ENCODE peak calls at places on chromosomes 4 and X, in six cellular contexts. One of them, this sample, is unnamed.

GRCh38 chr4:83558693-83559092 is 22.8 kb downstream of the GPAT3 start:
- DNase-seq in fibroblast of lung: peak; percentile 39
- DNase-seq in GM23338: no peak
- DNase-seq in heart left ventricle: no peak
- DNase-seq in astrocyte of the spinal cord: peak; percentile 60
- DNase-seq in mucosa of descending colon: no peak
- DNase-seq in this sample: no peak

GRCh38 chrX:136725446-136726104 is 55.2 kb downstream of the ARHGEF6 start:
- DNase-seq in fibroblast of lung: peak; percentile 82
- DNase-seq in GM23338: no peak
- DNase-seq in heart left ventricle: no peak
- DNase-seq in astrocyte of the spinal cord: peak; percentile 67
- DNase-seq in mucosa of descending colon: no peak
- DNase-seq in this sample: no peak

GRCh38 chr4:84031401-84031800 is 467.7 kb downstream of the NKX6-1 start:
- DNase-seq in fibroblast of lung: no peak
- DNase-seq in GM23338: no peak
- DNase-seq in heart left ventricle: no peak
- DNase-seq in astrocyte of the spinal cord: no peak
- DNase-seq in mucosa of descending colon: no peak
- DNase-seq in this sample: no peak

GRCh38 chrX:100449696-100450606 is 39.9 kb upstream of the PCDH19 start:
- DNase-seq in fibroblast of lung: no peak
- DNase-seq in GM23338: no peak
- DNase-seq in heart left ventricle: peak; percentile 49
- DNase-seq in astrocyte of the spinal cord: no peak
- DNase-seq in mucosa of descending colon: peak; percentile 49
- DNase-seq in this sample: no peak

GRCh38 chrX:87583679-87584078 is 66.1 kb downstream of the KLHL4 start:
- DNase-seq in fibroblast of lung: peak; percentile 19
- DNase-seq in GM23338: peak; percentile 72
- DNase-seq in heart left ventricle: no peak
- DNase-seq in astrocyte of the spinal cord: no peak
- DNase-seq in mucosa of descending colon: no peak
- DNase-seq in this sample: no peak

GRCh38 chrX:18039023-18039422 is 177.9 kb upstream of the RAI2 start:
- DNase-seq in fibroblast of lung: no peak
- DNase-seq in GM23338: no peak
- DNase-seq in heart left ventricle: no peak
- DNase-seq in astrocyte of the spinal cord: no peak
- DNase-seq in mucosa of descending colon: no peak
- DNase-seq in this sample: no peak

GRCh38 chr4:26782168-26782829 is 78.3 kb upstream of the STIM2 start:
- DNase-seq in fibroblast of lung: no peak
- DNase-seq in GM23338: no peak
- DNase-seq in heart left ventricle: no peak
- DNase-seq in astrocyte of the spinal cord: no peak
- DNase-seq in mucosa of descending colon: no peak
- DNase-seq in this sample: no peak

GRCh38 chr4:54954656-54955388 is 170.6 kb downstream of the KDR start:
- DNase-seq in fibroblast of lung: no peak
- DNase-seq in GM23338: no peak
- DNase-seq in heart left ventricle: no peak
- DNase-seq in astrocyte of the spinal cord: no peak
- DNase-seq in mucosa of descending colon: no peak
- DNase-seq in this sample: no peak

GRCh38 chr4:33924239-33924638 is 2320.1 kb downstream of the ARAP2 start:
- DNase-seq in fibroblast of lung: peak; percentile 52
- DNase-seq in GM23338: peak; percentile 16
- DNase-seq in heart left ventricle: no peak
- DNase-seq in astrocyte of the spinal cord: peak; percentile 74
- DNase-seq in mucosa of descending colon: no peak
- DNase-seq in this sample: no peak

GRCh38 chr4:148632476-148632875 is 190.3 kb upstream of the NR3C2 start:
- DNase-seq in fibroblast of lung: no peak
- DNase-seq in GM23338: no peak
- DNase-seq in heart left ventricle: no peak
- DNase-seq in astrocyte of the spinal cord: no peak
- DNase-seq in mucosa of descending colon: no peak
- DNase-seq in this sample: no peak

GRCh38 chrX:134895785-134896184 is 95.0 kb upstream of the SMIM10 start:
- DNase-seq in fibroblast of lung: no peak
- DNase-seq in GM23338: no peak
- DNase-seq in heart left ventricle: no peak
- DNase-seq in astrocyte of the spinal cord: no peak
- DNase-seq in mucosa of descending colon: no peak
- DNase-seq in this sample: no peak

GRCh38 chr4:150126880-150127236 is 48.6 kb downstream of the DCLK2 start:
- DNase-seq in fibroblast of lung: peak; percentile 58
- DNase-seq in GM23338: no peak
- DNase-seq in heart left ventricle: no peak
- DNase-seq in astrocyte of the spinal cord: peak; percentile 76
- DNase-seq in mucosa of descending colon: no peak
- DNase-seq in this sample: no peak

GRCh38 chr4:10354225-10354624 is 103.0 kb downstream of the ZNF518B start:
- DNase-seq in fibroblast of lung: no peak
- DNase-seq in GM23338: no peak
- DNase-seq in heart left ventricle: no peak
- DNase-seq in astrocyte of the spinal cord: no peak
- DNase-seq in mucosa of descending colon: no peak
- DNase-seq in this sample: no peak

GRCh38 chr4:37693030-37693429 is 6.9 kb upstream of the RELL1 start:
- DNase-seq in fibroblast of lung: no peak
- DNase-seq in GM23338: no peak
- DNase-seq in heart left ventricle: no peak
- DNase-seq in astrocyte of the spinal cord: no peak
- DNase-seq in mucosa of descending colon: no peak
- DNase-seq in this sample: no peak

GRCh38 chr4:169268951-169269781 is 1.6 kb downstream of the SH3RF1 start:
- DNase-seq in fibroblast of lung: peak; percentile 67
- DNase-seq in GM23338: no peak
- DNase-seq in heart left ventricle: no peak
- DNase-seq in astrocyte of the spinal cord: peak; percentile 79
- DNase-seq in mucosa of descending colon: peak; percentile 47
- DNase-seq in this sample: no peak

GRCh38 chr4:182227611-182228010 is 15.6 kb upstream of the TENM3 start:
- DNase-seq in fibroblast of lung: no peak
- DNase-seq in GM23338: no peak
- DNase-seq in heart left ventricle: no peak
- DNase-seq in astrocyte of the spinal cord: no peak
- DNase-seq in mucosa of descending colon: no peak
- DNase-seq in this sample: no peak

GRCh38 chrX:13906103-13906502 is 89.2 kb upstream of the GPM6B start:
- DNase-seq in fibroblast of lung: peak; percentile 39
- DNase-seq in GM23338: no peak
- DNase-seq in heart left ventricle: no peak
- DNase-seq in astrocyte of the spinal cord: no peak
- DNase-seq in mucosa of descending colon: no peak
- DNase-seq in this sample: no peak

GRCh38 chr4:20992002-20992401 is 291.7 kb downstream of the PACRGL start:
- DNase-seq in fibroblast of lung: no peak
- DNase-seq in GM23338: no peak
- DNase-seq in heart left ventricle: no peak
- DNase-seq in astrocyte of the spinal cord: no peak
- DNase-seq in mucosa of descending colon: no peak
- DNase-seq in this sample: no peak

GRCh38 chr4:169955521-169955920 is 70.7 kb downstream of the MFAP3L start:
- DNase-seq in fibroblast of lung: no peak
- DNase-seq in GM23338: no peak
- DNase-seq in heart left ventricle: no peak
- DNase-seq in astrocyte of the spinal cord: no peak
- DNase-seq in mucosa of descending colon: no peak
- DNase-seq in this sample: no peak

GRCh38 chr4:179472164-179472563 is 2029.9 kb upstream of the AGA start:
- DNase-seq in fibroblast of lung: no peak
- DNase-seq in GM23338: no peak
- DNase-seq in heart left ventricle: no peak
- DNase-seq in astrocyte of the spinal cord: no peak
- DNase-seq in mucosa of descending colon: no peak
- DNase-seq in this sample: no peak

GRCh38 chr4:75924309-75924708 is 16.5 kb downstream of the NAAA start:
- DNase-seq in fibroblast of lung: no peak
- DNase-seq in GM23338: no peak
- DNase-seq in heart left ventricle: no peak
- DNase-seq in astrocyte of the spinal cord: no peak
- DNase-seq in mucosa of descending colon: no peak
- DNase-seq in this sample: no peak

GRCh38 chr4:161803171-161803570 is 360.6 kb downstream of the FSTL5 start:
- DNase-seq in fibroblast of lung: no peak
- DNase-seq in GM23338: no peak
- DNase-seq in heart left ventricle: no peak
- DNase-seq in astrocyte of the spinal cord: no peak
- DNase-seq in mucosa of descending colon: no peak
- DNase-seq in this sample: no peak

GRCh38 chr4:42953316-42953715 is 60.8 kb downstream of the GRXCR1 start:
- DNase-seq in fibroblast of lung: no peak
- DNase-seq in GM23338: no peak
- DNase-seq in heart left ventricle: no peak
- DNase-seq in astrocyte of the spinal cord: no peak
- DNase-seq in mucosa of descending colon: no peak
- DNase-seq in this sample: no peak

GRCh38 chrX:102604327-102604726 is 5.0 kb downstream of the ARMCX5 start:
- DNase-seq in fibroblast of lung: no peak
- DNase-seq in GM23338: no peak
- DNase-seq in heart left ventricle: no peak
- DNase-seq in astrocyte of the spinal cord: no peak
- DNase-seq in mucosa of descending colon: no peak
- DNase-seq in this sample: no peak

GRCh38 chrX:102599950-102600579 is 750 bp downstream of the ARMCX5 start:
- DNase-seq in fibroblast of lung: peak; percentile 54
- DNase-seq in GM23338: peak; percentile 0
- DNase-seq in heart left ventricle: no peak
- DNase-seq in astrocyte of the spinal cord: peak; percentile 39
- DNase-seq in mucosa of descending colon: no peak
- DNase-seq in this sample: no peak

GRCh38 chrX:102599084-102599949 is at the start of gene ARMCX5:
- DNase-seq in fibroblast of lung: peak; percentile 90
- DNase-seq in GM23338: peak; percentile 90
- DNase-seq in heart left ventricle: peak; percentile 78
- DNase-seq in astrocyte of the spinal cord: peak; percentile 89
- DNase-seq in mucosa of descending colon: peak; percentile 71
- DNase-seq in this sample: peak; percentile 31
- TF ChIP-seq CTCF in fibroblast of lung: no peak
- TF ChIP-seq CTCF in GM23338: no peak
- TF ChIP-seq CTCF in heart left ventricle: no peak
- TF ChIP-seq CTCF in astrocyte of the spinal cord: no peak
- TF ChIP-seq CTCF in mucosa of descending colon: no peak
- TF ChIP-seq CTCF in this sample: no peak

GRCh38 chr4:30720021-30720655 is at the start of gene PCDH7:
- DNase-seq in fibroblast of lung: peak; percentile 83
- DNase-seq in GM23338: peak; percentile 77
- DNase-seq in heart left ventricle: peak; percentile 47
- DNase-seq in astrocyte of the spinal cord: peak; percentile 72
- DNase-seq in mucosa of descending colon: peak; percentile 45
- DNase-seq in this sample: peak; percentile 57
- TF ChIP-seq CTCF in fibroblast of lung: no peak
- TF ChIP-seq CTCF in GM23338: no peak
- TF ChIP-seq CTCF in heart left ventricle: no peak
- TF ChIP-seq CTCF in astrocyte of the spinal cord: no peak
- TF ChIP-seq CTCF in mucosa of descending colon: no peak
- TF ChIP-seq CTCF in this sample: peak; percentile 13

GRCh38 chrX:56788229-56788628 is 59.2 kb downstream of the NBDY start:
- DNase-seq in fibroblast of lung: no peak
- DNase-seq in GM23338: no peak
- DNase-seq in heart left ventricle: no peak
- DNase-seq in astrocyte of the spinal cord: no peak
- DNase-seq in mucosa of descending colon: no peak
- DNase-seq in this sample: no peak
- TF ChIP-seq CTCF in fibroblast of lung: no peak
- TF ChIP-seq CTCF in GM23338: no peak
- TF ChIP-seq CTCF in heart left ventricle: no peak
- TF ChIP-seq CTCF in astrocyte of the spinal cord: no peak
- TF ChIP-seq CTCF in mucosa of descending colon: no peak
- TF ChIP-seq CTCF in this sample: no peak

DNA sequence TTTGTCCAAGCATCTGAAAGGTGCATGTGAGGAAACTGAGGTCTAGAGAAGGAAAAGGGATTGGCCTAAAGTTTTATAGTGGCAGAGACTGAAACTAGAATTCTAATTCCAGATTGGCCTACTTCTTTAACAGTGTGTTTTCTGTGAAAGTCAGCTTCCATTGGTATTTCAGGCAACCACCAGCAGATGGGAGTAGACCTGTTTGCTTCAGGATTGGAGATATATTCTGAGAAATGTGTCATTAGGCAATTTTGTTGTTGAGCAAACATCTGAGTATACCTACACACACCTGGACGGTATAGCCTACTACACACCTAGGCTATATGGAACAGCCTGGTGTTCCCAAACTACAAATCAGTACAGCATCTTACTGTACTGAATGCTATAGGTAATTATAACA is 207.3 kb upstream of the RADX start:
- DNase-seq in fibroblast of lung: no peak
- DNase-seq in GM23338: peak; percentile 19
- DNase-seq in heart left ventricle: no peak
- DNase-seq in astrocyte of the spinal cord: no peak
- DNase-seq in mucosa of descending colon: no peak
- DNase-seq in this sample: no peak
- TF ChIP-seq CTCF in fibroblast of lung: no peak
- TF ChIP-seq CTCF in GM23338: peak; percentile 46
- TF ChIP-seq CTCF in heart left ventricle: no peak
- TF ChIP-seq CTCF in astrocyte of the spinal cord: peak; percentile 35
- TF ChIP-seq CTCF in mucosa of descending colon: no peak
- TF ChIP-seq CTCF in this sample: no peak

DNA sequence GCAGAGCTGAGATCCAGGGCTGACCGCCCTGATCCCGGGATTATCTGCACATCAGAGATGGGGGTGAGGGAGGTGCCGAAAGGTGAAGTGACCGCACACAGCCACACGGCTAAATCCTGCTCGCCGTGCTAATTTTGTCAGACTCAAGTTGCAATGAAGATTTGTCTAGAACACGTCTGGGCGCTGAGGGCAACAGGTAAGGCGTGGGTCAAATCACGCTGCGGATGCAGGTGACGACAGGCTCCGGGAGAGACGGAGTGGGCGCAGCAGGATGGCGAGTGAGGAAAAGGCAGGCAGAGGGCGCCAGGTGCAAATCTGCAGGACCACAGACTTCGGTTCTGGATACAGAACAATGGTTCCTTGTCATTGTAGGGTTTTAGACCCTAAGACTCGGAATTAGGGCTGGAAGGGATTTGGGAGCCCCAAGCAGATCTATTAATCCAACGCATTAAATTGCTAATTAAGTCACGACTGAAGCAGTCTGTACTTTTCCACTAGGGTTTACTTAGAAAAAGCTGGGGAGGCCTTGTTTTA is 1.9 kb upstream of the TBC1D14 start:
- DNase-seq in fibroblast of lung: peak; percentile 43
- DNase-seq in GM23338: peak; percentile 78
- DNase-seq in heart left ventricle: peak; percentile 56
- DNase-seq in astrocyte of the spinal cord: no peak
- DNase-seq in mucosa of descending colon: peak; percentile 79
- DNase-seq in this sample: no peak
- TF ChIP-seq CTCF in fibroblast of lung: no peak
- TF ChIP-seq CTCF in GM23338: peak; percentile 60
- TF ChIP-seq CTCF in heart left ventricle: peak; percentile 19
- TF ChIP-seq CTCF in astrocyte of the spinal cord: peak; percentile 61
- TF ChIP-seq CTCF in mucosa of descending colon: peak; percentile 50
- TF ChIP-seq CTCF in this sample: no peak